ENCODE peak calls at places on chromosomes 3 and 15, in nine cellular contexts. One of them, this sample, is unnamed.

GRCh38 chr15:57415559-57415958 is 39.3 kb downstream of the CGNL1 start:
- DNase-seq in psoas muscle: peak
- DNase-seq in MM.1S: no peak
- DNase-seq in mucosa of descending colon: no peak
- DNase-seq in fibroblast of pulmonary artery: no peak
- DNase-seq in NB4: no peak
- DNase-seq in neural progenitor cell: no peak
- DNase-seq in left ventricle myocardium inferior: peak
- DNase-seq in IMR-90: no peak
- DNase-seq in this sample: no peak

GRCh38 chr3:63067999-63068645 is 192.9 kb upstream of the CADPS start:
- DNase-seq in psoas muscle: no peak
- DNase-seq in MM.1S: peak
- DNase-seq in mucosa of descending colon: no peak
- DNase-seq in fibroblast of pulmonary artery: peak
- DNase-seq in NB4: peak
- DNase-seq in neural progenitor cell: peak
- DNase-seq in left ventricle myocardium inferior: no peak
- DNase-seq in IMR-90: peak
- DNase-seq in this sample: peak

GRCh38 chr3:124826703-124827102 is 60.5 kb downstream of the ITGB5 start:
- DNase-seq in psoas muscle: no peak
- DNase-seq in MM.1S: no peak
- DNase-seq in mucosa of descending colon: no peak
- DNase-seq in fibroblast of pulmonary artery: peak
- DNase-seq in NB4: no peak
- DNase-seq in neural progenitor cell: no peak
- DNase-seq in left ventricle myocardium inferior: no peak
- DNase-seq in IMR-90: peak
- DNase-seq in this sample: peak

GRCh38 chr3:178690571-178690970 is 154.3 kb downstream of the KCNMB2 start:
- DNase-seq in psoas muscle: no peak
- DNase-seq in MM.1S: peak
- DNase-seq in mucosa of descending colon: no peak
- DNase-seq in fibroblast of pulmonary artery: peak
- DNase-seq in NB4: no peak
- DNase-seq in neural progenitor cell: no peak
- DNase-seq in left ventricle myocardium inferior: no peak
- DNase-seq in IMR-90: no peak
- DNase-seq in this sample: no peak

GRCh38 chr3:98843301-98843959 is 58.1 kb downstream of the DCBLD2 start:
- DNase-seq in psoas muscle: no peak
- DNase-seq in MM.1S: no peak
- DNase-seq in mucosa of descending colon: no peak
- DNase-seq in fibroblast of pulmonary artery: peak
- DNase-seq in NB4: no peak
- DNase-seq in neural progenitor cell: no peak
- DNase-seq in left ventricle myocardium inferior: no peak
- DNase-seq in IMR-90: no peak
- DNase-seq in this sample: no peak

GRCh38 chr3:169356284-169356955 is 307.1 kb downstream of the MECOM start:
- DNase-seq in psoas muscle: no peak
- DNase-seq in MM.1S: no peak
- DNase-seq in mucosa of descending colon: no peak
- DNase-seq in fibroblast of pulmonary artery: no peak
- DNase-seq in NB4: no peak
- DNase-seq in neural progenitor cell: peak
- DNase-seq in left ventricle myocardium inferior: no peak
- DNase-seq in IMR-90: no peak
- DNase-seq in this sample: no peak

GRCh38 chr3:187572431-187572830 is 97.8 kb downstream of the SST start:
- DNase-seq in psoas muscle: no peak
- DNase-seq in MM.1S: no peak
- DNase-seq in mucosa of descending colon: no peak
- DNase-seq in fibroblast of pulmonary artery: no peak
- DNase-seq in NB4: no peak
- DNase-seq in neural progenitor cell: no peak
- DNase-seq in left ventricle myocardium inferior: no peak
- DNase-seq in IMR-90: no peak
- DNase-seq in this sample: no peak

GRCh38 chr3:120487079-120487693 is 36.4 kb upstream of the FSTL1 start:
- DNase-seq in psoas muscle: peak
- DNase-seq in MM.1S: no peak
- DNase-seq in mucosa of descending colon: no peak
- DNase-seq in fibroblast of pulmonary artery: peak
- DNase-seq in NB4: no peak
- DNase-seq in neural progenitor cell: no peak
- DNase-seq in left ventricle myocardium inferior: peak
- DNase-seq in IMR-90: peak
- DNase-seq in this sample: peak

GRCh38 chr3:72679540-72680198 is 168.6 kb downstream of the SHQ1 start:
- DNase-seq in psoas muscle: no peak
- DNase-seq in MM.1S: peak
- DNase-seq in mucosa of descending colon: no peak
- DNase-seq in fibroblast of pulmonary artery: no peak
- DNase-seq in NB4: no peak
- DNase-seq in neural progenitor cell: no peak
- DNase-seq in left ventricle myocardium inferior: no peak
- DNase-seq in IMR-90: no peak
- DNase-seq in this sample: peak

GRCh38 chr3:81823882-81824395 is 62.5 kb upstream of the GBE1 start:
- DNase-seq in psoas muscle: no peak
- DNase-seq in MM.1S: peak
- DNase-seq in mucosa of descending colon: no peak
- DNase-seq in fibroblast of pulmonary artery: no peak
- DNase-seq in NB4: peak
- DNase-seq in neural progenitor cell: no peak
- DNase-seq in left ventricle myocardium inferior: no peak
- DNase-seq in IMR-90: no peak
- DNase-seq in this sample: no peak

GRCh38 chr3:6524479-6524878 is 336.4 kb upstream of the GRM7 start:
- DNase-seq in psoas muscle: no peak
- DNase-seq in MM.1S: no peak
- DNase-seq in mucosa of descending colon: no peak
- DNase-seq in fibroblast of pulmonary artery: no peak
- DNase-seq in NB4: no peak
- DNase-seq in neural progenitor cell: no peak
- DNase-seq in left ventricle myocardium inferior: no peak
- DNase-seq in IMR-90: no peak
- DNase-seq in this sample: no peak

GRCh38 chr15:68885070-68885469 is 45.3 kb upstream of the SPESP1 start:
- DNase-seq in psoas muscle: no peak
- DNase-seq in MM.1S: no peak
- DNase-seq in mucosa of descending colon: no peak
- DNase-seq in fibroblast of pulmonary artery: peak
- DNase-seq in NB4: no peak
- DNase-seq in neural progenitor cell: no peak
- DNase-seq in left ventricle myocardium inferior: no peak
- DNase-seq in IMR-90: peak
- DNase-seq in this sample: peak

GRCh38 chr3:182491571-182491970 is 301.7 kb upstream of the ATP11B start:
- DNase-seq in psoas muscle: no peak
- DNase-seq in MM.1S: no peak
- DNase-seq in mucosa of descending colon: no peak
- DNase-seq in fibroblast of pulmonary artery: no peak
- DNase-seq in NB4: no peak
- DNase-seq in neural progenitor cell: no peak
- DNase-seq in left ventricle myocardium inferior: no peak
- DNase-seq in IMR-90: no peak
- DNase-seq in this sample: no peak

GRCh38 chr3:133455960-133456359 is 56.1 kb downstream of the BFSP2 start:
- DNase-seq in psoas muscle: no peak
- DNase-seq in MM.1S: no peak
- DNase-seq in mucosa of descending colon: no peak
- DNase-seq in fibroblast of pulmonary artery: no peak
- DNase-seq in NB4: peak
- DNase-seq in neural progenitor cell: no peak
- DNase-seq in left ventricle myocardium inferior: no peak
- DNase-seq in IMR-90: no peak
- DNase-seq in this sample: no peak

GRCh38 chr3:49717539-49718418 is 1.7 kb downstream of the AMIGO3 start:
- DNase-seq in psoas muscle: no peak
- DNase-seq in MM.1S: no peak
- DNase-seq in mucosa of descending colon: no peak
- DNase-seq in fibroblast of pulmonary artery: no peak
- DNase-seq in NB4: no peak
- DNase-seq in neural progenitor cell: no peak
- DNase-seq in left ventricle myocardium inferior: no peak
- DNase-seq in IMR-90: no peak
- DNase-seq in this sample: no peak

GRCh38 chr3:114035146-114035545 is 21.2 kb downstream of the CCDC191 start:
- DNase-seq in psoas muscle: no peak
- DNase-seq in MM.1S: no peak
- DNase-seq in mucosa of descending colon: no peak
- DNase-seq in fibroblast of pulmonary artery: no peak
- DNase-seq in NB4: no peak
- DNase-seq in neural progenitor cell: no peak
- DNase-seq in left ventricle myocardium inferior: no peak
- DNase-seq in IMR-90: peak
- DNase-seq in this sample: no peak

GRCh38 chr3:97479740-97480139 is 284.8 kb upstream of the ARL6 start:
- DNase-seq in psoas muscle: no peak
- DNase-seq in MM.1S: no peak
- DNase-seq in mucosa of descending colon: no peak
- DNase-seq in fibroblast of pulmonary artery: no peak
- DNase-seq in NB4: no peak
- DNase-seq in neural progenitor cell: no peak
- DNase-seq in left ventricle myocardium inferior: no peak
- DNase-seq in IMR-90: no peak
- DNase-seq in this sample: no peak

GRCh38 chr3:97485206-97485605 is 279.4 kb upstream of the ARL6 start:
- DNase-seq in psoas muscle: no peak
- DNase-seq in MM.1S: no peak
- DNase-seq in mucosa of descending colon: no peak
- DNase-seq in fibroblast of pulmonary artery: no peak
- DNase-seq in NB4: no peak
- DNase-seq in neural progenitor cell: no peak
- DNase-seq in left ventricle myocardium inferior: no peak
- DNase-seq in IMR-90: no peak
- DNase-seq in this sample: no peak

GRCh38 chr3:97481416-97481815 is 283.1 kb upstream of the ARL6 start:
- DNase-seq in psoas muscle: no peak
- DNase-seq in MM.1S: no peak
- DNase-seq in mucosa of descending colon: no peak
- DNase-seq in fibroblast of pulmonary artery: no peak
- DNase-seq in NB4: no peak
- DNase-seq in neural progenitor cell: no peak
- DNase-seq in left ventricle myocardium inferior: no peak
- DNase-seq in IMR-90: no peak
- DNase-seq in this sample: no peak
- TF ChIP-seq CTCF in psoas muscle: no peak
- TF ChIP-seq CTCF in MM.1S: no peak
- TF ChIP-seq CTCF in mucosa of descending colon: no peak
- TF ChIP-seq CTCF in fibroblast of pulmonary artery: no peak
- TF ChIP-seq CTCF in NB4: no peak
- TF ChIP-seq CTCF in neural progenitor cell: no peak
- TF ChIP-seq CTCF in left ventricle myocardium inferior: no peak
- TF ChIP-seq CTCF in IMR-90: no peak
- TF ChIP-seq CTCF in this sample: no peak

DNA sequence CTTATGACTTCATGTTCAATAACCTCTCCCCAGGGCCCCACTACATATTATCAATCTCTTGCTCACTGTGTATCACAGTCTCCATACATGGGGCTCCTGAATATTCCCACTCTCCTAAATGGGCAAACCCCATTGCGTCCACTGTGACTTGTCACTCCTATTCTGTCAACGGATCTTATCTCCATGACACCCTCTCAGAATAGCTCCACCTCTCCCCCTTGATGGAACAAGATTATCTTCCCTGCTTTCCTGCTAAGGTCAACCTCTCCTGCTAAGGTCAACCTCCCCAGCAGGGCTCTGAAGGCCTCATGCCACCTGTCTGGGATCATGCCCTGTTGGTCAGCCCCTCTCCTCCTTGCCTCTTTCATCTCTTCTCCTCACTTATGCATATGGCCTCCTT is 1.8 kb downstream of the CLDN18 start:
- DNase-seq in psoas muscle: no peak
- DNase-seq in MM.1S: no peak
- DNase-seq in mucosa of descending colon: no peak
- DNase-seq in fibroblast of pulmonary artery: no peak
- DNase-seq in NB4: no peak
- DNase-seq in neural progenitor cell: no peak
- DNase-seq in left ventricle myocardium inferior: no peak
- DNase-seq in IMR-90: no peak
- DNase-seq in this sample: no peak
- H3K4me3 ChIP-seq in psoas muscle: no peak
- H3K4me3 ChIP-seq in MM.1S: no peak
- H3K4me3 ChIP-seq in mucosa of descending colon: no peak
- H3K4me3 ChIP-seq in fibroblast of pulmonary artery: no peak
- H3K4me3 ChIP-seq in NB4: no peak
- H3K4me3 ChIP-seq in neural progenitor cell: no peak
- H3K4me3 ChIP-seq in left ventricle myocardium inferior: no peak
- H3K4me3 ChIP-seq in IMR-90: no peak
- H3K4me3 ChIP-seq in this sample: no peak

DNA sequence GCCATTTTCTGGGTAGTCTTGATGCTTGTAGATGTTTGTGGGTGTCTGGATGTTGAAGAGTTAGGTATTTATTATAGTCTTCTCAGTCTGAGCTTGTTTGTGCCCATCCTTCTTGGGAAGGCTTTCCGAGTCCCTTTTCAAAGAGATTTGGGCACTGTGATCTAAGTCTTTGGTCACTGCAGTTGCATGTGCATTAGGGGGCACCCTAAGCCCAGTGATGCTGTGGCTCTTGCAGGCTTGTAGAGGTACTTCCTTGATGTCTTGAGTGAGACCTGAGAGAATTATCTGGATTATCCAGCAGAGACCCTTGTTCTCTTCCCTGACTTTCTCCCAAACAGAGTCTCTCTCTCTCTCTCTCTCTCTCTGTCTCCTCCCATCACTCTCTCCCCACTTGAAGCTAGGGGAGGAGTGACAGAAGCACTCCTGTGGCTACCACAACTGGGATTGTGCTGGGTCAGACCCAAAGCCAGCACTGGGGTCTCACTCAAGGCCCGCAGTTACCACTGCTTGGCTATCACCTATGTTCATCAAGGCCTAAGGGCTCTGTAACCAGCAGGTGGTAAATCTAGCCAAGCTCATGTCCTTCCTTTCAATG is 68.5 kb downstream of the TMCO5A start:
- DNase-seq in psoas muscle: peak
- DNase-seq in MM.1S: peak
- DNase-seq in mucosa of descending colon: peak
- DNase-seq in fibroblast of pulmonary artery: peak
- DNase-seq in NB4: peak
- DNase-seq in neural progenitor cell: peak
- DNase-seq in left ventricle myocardium inferior: peak
- DNase-seq in IMR-90: peak
- DNase-seq in this sample: peak
- TF ChIP-seq CTCF in psoas muscle: peak
- TF ChIP-seq CTCF in MM.1S: peak
- TF ChIP-seq CTCF in mucosa of descending colon: no peak
- TF ChIP-seq CTCF in fibroblast of pulmonary artery: peak
- TF ChIP-seq CTCF in NB4: peak
- TF ChIP-seq CTCF in neural progenitor cell: peak
- TF ChIP-seq CTCF in left ventricle myocardium inferior: peak
- TF ChIP-seq CTCF in IMR-90: peak
- TF ChIP-seq CTCF in this sample: peak

GRCh38 chr15:51739056-51739455 is 1.6 kb upstream of the LYSMD2 start:
- DNase-seq in psoas muscle: no peak
- DNase-seq in MM.1S: no peak
- DNase-seq in mucosa of descending colon: no peak
- DNase-seq in fibroblast of pulmonary artery: no peak
- DNase-seq in NB4: no peak
- DNase-seq in neural progenitor cell: no peak
- DNase-seq in left ventricle myocardium inferior: no peak
- DNase-seq in IMR-90: no peak
- DNase-seq in this sample: no peak
- H3K4me3 ChIP-seq in psoas muscle: no peak
- H3K4me3 ChIP-seq in MM.1S: no peak
- H3K4me3 ChIP-seq in mucosa of descending colon: no peak
- H3K4me3 ChIP-seq in fibroblast of pulmonary artery: no peak
- H3K4me3 ChIP-seq in NB4: no peak
- H3K4me3 ChIP-seq in neural progenitor cell: no peak
- H3K4me3 ChIP-seq in left ventricle myocardium inferior: no peak
- H3K4me3 ChIP-seq in IMR-90: no peak
- H3K4me3 ChIP-seq in this sample: no peak